ENCODE peak calls at places on chromosome 19, in six cellular contexts. W is ovary, G is AG04450, H is retinal pigment epithelial cell, J is BJ, N is mammary epithelial cell. Q is an unnamed sample.

GRCh38 chr19:1016647-1017114 is 4.2 kb downstream of the TMEM259 start:
- DNase-seq in W (no peak), J (no peak), G (no peak), H (peak), N (peak), Q (no peak)

GRCh38 chr19:29275266-29275665 is 62.3 kb upstream of the UQCRFS1 start:
- DNase-seq in J (no peak), H (no peak), N (no peak), G (no peak), W (no peak), Q (no peak)

GRCh38 chr19:40523322-40524047 is 53.2 kb upstream of the SHKBP1 start:
- DNase-seq in G (no peak), H (peak), W (no peak), N (peak), J (no peak), Q (peak)

GRCh38 chr19:46390121-46390858 is 23.1 kb downstream of the CCDC8 start:
- DNase-seq in W (no peak), H (no peak), N (no peak), J (no peak), G (no peak), Q (no peak)

GRCh38 chr19:20238025-20238623 is 71.1 kb downstream of the ZNF486 start:
- DNase-seq in N (peak), H (peak), J (peak), W (peak), G (peak), Q (peak)

GRCh38 chr19:33906578-33907335 is 110.1 kb downstream of the KCTD15 start:
- DNase-seq in N (peak), G (no peak), W (no peak), J (no peak), H (no peak), Q (no peak)

GRCh38 chr19:45769821-45770191 is 754 bp upstream of the SIX5 start:
- DNase-seq in G (no peak), J (no peak), W (peak), H (no peak), N (peak), Q (no peak)

GRCh38 chr19:13002389-13002898 is 7.2 kb downstream of the NFIX start:
- DNase-seq in N (no peak), G (no peak), H (no peak), W (no peak), J (no peak), Q (no peak)

GRCh38 chr19:31436121-31436776 is 87.0 kb upstream of the TSHZ3 start:
- DNase-seq in H (no peak), G (no peak), W (no peak), N (peak), J (no peak), Q (no peak)

GRCh38 chr19:3708207-3708931 is at the start of gene TJP3:
- DNase-seq in H (peak), W (no peak), G (no peak), J (no peak), N (peak), Q (no peak)

GRCh38 chr19:15283141-15283885 is 49.0 kb downstream of the BRD4 start:
- DNase-seq in N (peak), H (no peak), W (peak), G (peak), J (no peak), Q (no peak)

GRCh38 chr19:11268783-11269267 is 6.5 kb upstream of the DOCK6 start:
- DNase-seq in N (peak), W (peak), H (no peak), J (no peak), G (peak), Q (no peak)

GRCh38 chr19:45402469-45403070 is 2.3 kb downstream of the PPP1R13L start:
- DNase-seq in N (peak), G (no peak), H (no peak), W (no peak), J (no peak), Q (no peak)

GRCh38 chr19:29565171-29565570 is 39.4 kb downstream of the VSTM2B start:
- DNase-seq in G (no peak), J (no peak), N (no peak), W (no peak), H (no peak), Q (no peak)

GRCh38 chr19:57210381-57210780 is 19.1 kb downstream of the ZNF264 start:
- DNase-seq in J (no peak), H (no peak), G (no peak), W (no peak), N (no peak), Q (no peak)

GRCh38 chr19:33047422-33047821 is 17.3 kb downstream of the RHPN2 start:
- DNase-seq in N (peak), J (no peak), G (no peak), W (no peak), H (no peak), Q (no peak)

GRCh38 chr19:46394398-46394797 is 19.0 kb downstream of the CCDC8 start:
- DNase-seq in W (no peak), J (no peak), H (no peak), G (no peak), N (no peak), Q (no peak)

GRCh38 chr19:30754162-30754561 is 382.0 kb downstream of the ZNF536 start:
- DNase-seq in H (no peak), J (no peak), G (no peak), N (no peak), W (no peak), Q (no peak)

GRCh38 chr19:12833747-12834417 is 497 bp downstream of the RTBDN start:
- DNase-seq in W (no peak), H (no peak), J (no peak), G (no peak), N (no peak), Q (no peak)

GRCh38 chr19:28949027-28949426 is 263.9 kb downstream of the UQCRFS1 start:
- DNase-seq in G (no peak), J (no peak), H (no peak), W (no peak), N (no peak), Q (no peak)

GRCh38 chr19:15113245-15114152 is 6.3 kb downstream of the SYDE1 start:
- DNase-seq in G (no peak), H (no peak), J (no peak), N (no peak), W (no peak), Q (no peak)

GRCh38 chr19:18126097-18126496 is 26.9 kb upstream of the PIK3R2 start:
- DNase-seq in J (no peak), G (no peak), H (no peak), N (no peak), W (no peak), Q (no peak)

GRCh38 chr19:18128805-18129204 is 24.2 kb upstream of the PIK3R2 start:
- DNase-seq in G (no peak), W (no peak), N (no peak), J (no peak), H (no peak), Q (no peak)

GRCh38 chr19:18128044-18128443 is 24.9 kb upstream of the PIK3R2 start:
- DNase-seq in H (no peak), W (no peak), G (no peak), J (no peak), N (no peak), Q (no peak)

GRCh38 chr19:18131841-18132596 is 20.9 kb upstream of the PIK3R2 start:
- DNase-seq in N (no peak), H (no peak), G (no peak), W (no peak), J (no peak), Q (no peak)

DNA sequence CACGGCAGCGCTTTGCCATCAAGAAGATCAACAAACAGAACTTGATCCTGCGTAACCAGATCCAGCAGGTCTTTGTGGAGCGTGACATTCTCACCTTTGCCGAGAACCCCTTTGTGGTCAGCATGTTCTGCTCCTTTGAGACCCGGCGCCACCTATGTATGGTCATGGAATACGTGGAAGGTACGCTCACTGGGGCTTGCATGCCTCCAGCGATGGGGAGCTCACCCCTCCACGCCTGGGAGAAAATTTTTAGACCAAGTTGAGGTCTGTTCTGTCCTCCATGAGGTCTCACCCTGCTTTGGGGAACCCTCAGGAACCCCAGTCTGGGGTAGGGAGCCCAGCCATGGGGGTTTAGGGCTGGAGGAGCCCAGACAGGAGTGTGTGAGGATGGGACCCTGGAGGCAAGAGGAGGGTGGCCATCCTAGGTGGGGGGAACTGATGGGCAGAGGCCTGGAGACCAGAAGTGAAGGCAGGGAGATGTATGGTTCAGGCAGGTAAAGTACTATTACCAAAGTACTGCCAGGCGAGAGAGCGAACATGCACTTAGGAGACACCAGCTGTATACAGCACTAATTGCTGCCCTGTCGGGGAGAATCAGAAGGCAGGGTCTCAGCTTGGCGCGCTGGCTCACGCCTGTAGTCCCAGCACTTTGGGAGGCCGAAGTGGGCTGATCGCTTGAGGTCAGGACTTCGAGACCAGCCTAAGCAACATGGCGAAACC is 22.3 kb upstream of the PIK3R2 start:
- DNase-seq in W (no peak), J (no peak), G (no peak), H (no peak), N (no peak), Q (no peak)
- H3K4me3 ChIP-seq in W (no peak), J (no peak), G (no peak), H (no peak), N (no peak), Q (no peak)

GRCh38 chr19:16328824-16329482 is 4.3 kb downstream of the KLF2 start:
- DNase-seq in J (no peak), H (no peak), W (peak), G (no peak), N (no peak), Q (no peak)
- TF ChIP-seq CTCF in J (no peak), H (no peak), W (no peak), G (no peak), N (no peak), Q (peak)

GRCh38 chr19:48660854-48661731 is 11.7 kb downstream of the NTN5 start:
- DNase-seq in W (peak), H (peak), N (peak), J (peak), G (no peak), Q (peak)
- H3K4me3 ChIP-seq in W (no peak), H (no peak), N (no peak), J (no peak), G (no peak), Q (no peak)

GRCh38 chr19:55912916-55913315 is 19.2 kb downstream of the NLRP13 start:
- DNase-seq in N (no peak), J (no peak), W (no peak), H (no peak), G (no peak), Q (no peak)

GRCh38 chr19:55909801-55910200 is 22.3 kb downstream of the NLRP13 start:
- DNase-seq in N (no peak), H (no peak), W (no peak), G (no peak), J (no peak), Q (no peak)

DNA sequence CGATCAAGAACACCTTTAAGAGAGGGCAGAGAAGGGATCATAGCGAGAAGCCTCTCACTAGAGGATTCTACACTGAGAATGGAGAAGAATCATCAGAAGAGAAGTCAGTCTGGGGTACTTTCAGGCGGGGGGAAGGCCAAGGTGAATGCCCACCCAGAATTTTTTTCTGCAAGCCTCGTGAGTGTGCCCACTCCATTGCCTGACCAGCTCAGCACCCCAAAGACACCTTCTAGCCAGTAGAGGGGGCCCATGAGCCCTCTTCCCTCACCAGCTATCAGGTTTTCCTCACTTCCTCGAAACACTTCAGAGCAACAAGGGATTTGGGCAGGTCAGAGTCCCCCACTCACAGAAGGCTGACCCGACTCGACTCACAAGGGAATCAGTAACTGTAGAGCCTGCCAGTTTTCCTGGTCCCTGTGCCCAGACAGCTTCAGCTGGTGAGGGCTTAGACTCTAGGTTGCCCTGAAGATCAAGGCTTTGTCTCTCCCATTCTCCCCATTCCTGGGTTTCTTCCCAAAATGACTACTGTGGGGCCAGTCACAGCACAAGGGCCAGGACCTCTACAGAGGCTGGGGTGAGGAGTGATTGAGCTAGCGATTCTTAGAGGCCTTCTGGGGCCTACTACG is 18.4 kb downstream of the NLRP13 start:
- DNase-seq in J (no peak), G (no peak), W (no peak), H (no peak), N (no peak), Q (no peak)
- TF ChIP-seq CTCF in J (no peak), G (no peak), W (no peak), H (no peak), N (no peak), Q (no peak)

DNA sequence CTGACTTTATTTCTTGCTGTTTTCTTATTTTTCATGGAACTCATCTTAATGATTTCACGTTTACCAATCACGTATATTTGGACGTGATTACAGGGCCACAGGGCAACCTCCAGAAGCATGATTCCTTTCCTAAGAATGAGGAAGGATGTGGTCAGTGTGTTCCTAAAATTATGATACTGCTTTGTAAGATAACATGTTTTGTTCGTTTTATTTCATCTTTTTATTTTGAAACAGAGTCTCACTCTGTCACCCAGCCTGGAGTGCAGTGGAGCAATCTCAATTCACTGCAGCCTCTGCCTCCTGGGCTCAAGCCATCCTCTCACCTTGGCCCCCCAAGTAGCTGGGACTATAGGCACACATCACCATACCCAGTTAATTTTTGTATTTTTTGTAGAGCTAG is 24.8 kb upstream of the LAIR1 start:
- DNase-seq in W (no peak), G (no peak), H (no peak), J (no peak), N (no peak), Q (no peak)
- H3K4me3 ChIP-seq in W (no peak), G (no peak), H (no peak), J (no peak), N (no peak), Q (no peak)

DNA sequence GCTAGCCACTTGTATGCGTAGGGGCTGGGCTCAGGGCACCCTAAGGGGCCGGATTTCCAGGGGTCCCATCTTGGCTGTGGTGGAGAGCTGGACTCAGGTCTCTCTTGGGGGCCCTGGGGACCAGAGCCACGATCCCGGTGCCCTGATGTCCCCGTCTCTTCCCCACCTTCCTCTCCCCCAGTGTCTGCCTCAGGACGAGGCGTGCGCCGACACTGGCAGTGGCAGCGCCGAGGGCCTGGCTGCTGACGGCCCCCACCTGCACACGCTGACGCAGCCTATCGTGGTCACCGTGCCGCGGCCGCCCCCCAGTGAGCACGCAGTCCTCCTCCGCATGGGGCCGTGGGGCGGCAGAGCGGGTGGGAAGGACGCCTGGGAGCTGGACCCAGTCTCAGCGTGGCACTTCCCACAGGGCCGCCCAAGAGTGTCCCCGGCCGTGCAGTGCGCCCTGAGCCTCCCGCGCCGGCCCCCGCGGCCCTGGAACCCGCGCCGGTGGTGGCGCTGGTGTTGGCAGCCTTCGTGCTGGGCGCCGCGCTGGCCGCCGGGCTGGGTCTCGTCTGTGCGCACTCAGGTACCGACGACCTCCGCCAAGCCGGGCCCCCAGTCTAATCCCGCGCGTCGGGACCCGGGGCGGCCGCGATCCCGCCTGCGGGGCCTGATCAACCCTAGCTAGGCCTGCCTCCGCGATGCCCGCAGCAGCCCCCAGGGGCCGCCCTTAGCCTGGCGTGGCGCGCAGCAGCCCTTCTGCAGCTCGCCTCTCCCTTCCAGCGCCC is 2.7 kb upstream of the SNAPC2 start:
- DNase-seq in G (no peak), J (no peak), W (no peak), H (no peak), N (no peak), Q (no peak)
- TF ChIP-seq CTCF in G (peak), J (peak), W (peak), H (peak), N (no peak), Q (peak)

GRCh38 chr19:35089554-35089953 is 26.1 kb upstream of the FXYD3 start:
- DNase-seq in W (no peak), H (no peak), N (no peak), J (no peak), G (no peak), Q (no peak)
- H3K4me3 ChIP-seq in W (no peak), H (no peak), N (no peak), J (no peak), G (no peak), Q (no peak)

DNA sequence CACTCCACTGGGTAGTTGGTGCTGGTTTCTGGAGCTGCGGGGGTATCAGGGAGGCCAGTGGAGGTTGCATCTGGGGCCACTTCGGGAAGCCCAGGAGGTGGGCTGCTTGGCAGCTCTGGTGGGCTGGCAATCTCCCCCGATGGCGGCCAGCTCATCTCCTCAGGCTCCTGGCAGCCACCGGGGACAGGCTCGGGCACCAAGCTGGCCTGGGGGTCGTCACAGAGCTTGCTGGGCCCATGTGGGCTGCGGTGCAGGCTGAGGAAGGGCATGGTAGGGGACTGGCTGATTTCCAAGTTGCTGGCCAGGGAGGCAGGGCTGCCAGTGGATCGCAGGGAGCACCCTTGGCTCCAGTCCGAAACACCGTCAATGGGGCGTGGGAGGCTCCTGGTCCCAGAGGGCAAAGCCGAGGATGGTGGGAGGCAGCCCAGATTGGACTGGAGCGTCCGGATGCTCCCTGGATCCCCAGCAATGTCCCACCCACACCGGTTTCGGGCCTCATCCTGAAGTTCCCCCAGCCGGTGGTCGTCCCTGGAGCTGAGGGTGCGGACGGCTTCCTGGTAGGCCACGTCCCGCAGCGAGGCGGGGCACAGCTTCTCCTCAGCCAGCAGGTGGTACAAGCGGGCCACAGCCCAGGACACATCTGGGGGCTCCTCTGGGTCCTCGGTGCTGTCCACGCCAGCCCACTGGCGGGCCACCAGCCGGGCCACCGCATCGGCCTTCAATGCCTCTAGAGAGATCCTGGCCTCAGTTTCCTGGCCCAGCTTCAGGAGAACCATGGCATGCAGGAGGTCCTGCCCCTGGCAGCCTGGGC is 13.8 kb downstream of the TICAM1 start:
- DNase-seq in J (no peak), W (no peak), N (no peak), H (no peak), G (no peak), Q (no peak)
- TF ChIP-seq CTCF in J (no peak), W (no peak), N (no peak), H (no peak), G (no peak), Q (no peak)

GRCh38 chr19:39237200-39238184 is 7.3 kb downstream of the IFNL3 start:
- DNase-seq in W (no peak), J (no peak), N (peak), H (no peak), G (no peak), Q (no peak)
- H3K4me3 ChIP-seq in W (no peak), J (no peak), N (no peak), H (no peak), G (no peak), Q (no peak)

Q was measured in AG09309.